ENCODE peak calls at places on chromosomes 4 and X, in ten cellular contexts. N is activated CD4-positive, alpha-beta T cell treated with anti-CD3 and anti-CD28 coated beads for 4 hours; U is activated T-cell treated with anti-CD3 and anti-CD28 coated beads for 24 hours; C is choroid plexus epithelial cell; O is HFFc6; S is stimulated activated CD8-positive, alpha-beta memory T cell treated with anti-CD3 and anti-CD28 coated beads, Interleukin-12 subunit alpha, Interleukin-12 subunit beta, amount 100 ng/mL, for 4 hours; X is bronchial epithelial cell; Q is AG08396; K is cardiac muscle cell; W is activated T-helper 1 cell treated with anti-CD3 and anti-CD28 coated beads, Interleukin-2, amount 50 U/mL, for 16 hours. D is an unnamed sample.

GRCh38 chrX:19303216-19303880 is 40.4 kb upstream of the PDHA1 start:
- DNase-seq in N (no peak), U (no peak), C (peak; percentile 18), O (peak; percentile 19), S (no peak), X (peak; percentile 10), Q (peak; percentile 28), K (peak; percentile 63), W (no peak), D (no peak)

GRCh38 chr4:24322986-24323385 is 261.4 kb downstream of the DHX15 start:
- DNase-seq in N (no peak), U (no peak), C (no peak), O (no peak), S (no peak), X (no peak), Q (no peak), K (no peak), W (no peak), D (no peak)

GRCh38 chrX:22037225-22037624 is 5.1 kb downstream of the PHEX start:
- DNase-seq in N (no peak), U (no peak), C (no peak), O (no peak), S (no peak), X (no peak), Q (no peak), K (no peak), W (no peak), D (no peak)

GRCh38 chr4:140238353-140239041 is 84.5 kb upstream of the MAML3 start:
- DNase-seq in N (no peak), U (no peak), C (peak; percentile 80), O (peak; percentile 61), S (no peak), X (peak; percentile 39), Q (peak; percentile 82), K (peak; percentile 96), W (no peak), D (no peak)

GRCh38 chrX:24245201-24245600 is 68.7 kb downstream of the SUPT20HL2 start:
- DNase-seq in N (no peak), U (no peak), C (peak; percentile 24), O (peak; percentile 65), S (no peak), X (peak; percentile 77), Q (peak; percentile 57), K (peak; percentile 78), W (no peak), D (no peak)

GRCh38 chrX:120464409-120464808 is 4.7 kb downstream of the LAMP2 start:
- DNase-seq in N (no peak), U (no peak), C (no peak), O (no peak), S (no peak), X (no peak), Q (no peak), K (no peak), W (no peak), D (no peak)

GRCh38 chr4:139403457-139403856 is 50.5 kb upstream of the RAB33B start:
- DNase-seq in N (no peak), U (no peak), C (peak; percentile 35), O (no peak), S (no peak), X (no peak), Q (no peak), K (peak; percentile 12), W (no peak), D (no peak)

GRCh38 chrX:154761977-154762528 is 611 bp upstream of the DKC1 start:
- DNase-seq in N (no peak), U (no peak), C (no peak), O (no peak), S (no peak), X (no peak), Q (no peak), K (no peak), W (no peak), D (no peak)

GRCh38 chr4:110821186-110821585 is 198.3 kb upstream of the PITX2 start:
- DNase-seq in N (no peak), U (no peak), C (no peak), O (no peak), S (no peak), X (no peak), Q (no peak), K (no peak), W (no peak), D (no peak)

GRCh38 chr4:87121332-87122065 is 98.9 kb downstream of the KLHL8 start:
- DNase-seq in N (no peak), U (no peak), C (no peak), O (no peak), S (no peak), X (peak; percentile 99), Q (peak; percentile 15), K (peak; percentile 17), W (no peak), D (no peak)

GRCh38 chr4:66606215-66606614 is 935.9 kb upstream of the EPHA5 start:
- DNase-seq in N (no peak), U (no peak), C (no peak), O (no peak), S (no peak), X (no peak), Q (no peak), K (no peak), W (no peak), D (no peak)

GRCh38 chrX:119809185-119809666 is 17.8 kb upstream of the RPL39 start:
- DNase-seq in N (no peak), U (no peak), C (no peak), O (peak; percentile 0), S (no peak), X (peak; percentile 13), Q (no peak), K (peak; percentile 36), W (no peak), D (no peak)

GRCh38 chrX:41542151-41542935 is 95.2 kb downstream of the NYX start:
- DNase-seq in N (no peak), U (no peak), C (peak; percentile 69), O (no peak), S (no peak), X (no peak), Q (no peak), K (peak; percentile 30), W (no peak), D (no peak)

GRCh38 chrX:110723844-110724243 is 71.8 kb downstream of the CHRDL1 start:
- DNase-seq in N (no peak), U (no peak), C (no peak), O (no peak), S (no peak), X (no peak), Q (no peak), K (no peak), W (no peak), D (no peak)

GRCh38 chr4:109389367-109390118 is 44.1 kb upstream of the SEC24B start:
- DNase-seq in N (no peak), U (no peak), C (no peak), O (no peak), S (no peak), X (no peak), Q (no peak), K (peak; percentile 8), W (no peak), D (no peak)

GRCh38 chr4:10201356-10202223 is 85.0 kb upstream of the WDR1 start:
- DNase-seq in N (no peak), U (no peak), C (no peak), O (no peak), S (no peak), X (no peak), Q (peak; percentile 1), K (no peak), W (no peak), D (no peak)